ENCODE peak calls at places on chromosomes 16 and 17, in seven cellular contexts. J, S, K, O, P, I and N are unnamed samples.

GRCh38 chr17:28701987-28702751 is 9.5 kb downstream of the PROCA1 start:
- DNase-seq in J (no peak), S (no peak), K (no peak), O (no peak), P (no peak), I (no peak), N (no peak)

GRCh38 chr16:19021747-19022146 is 38.0 kb downstream of the TMC7 start:
- DNase-seq in J (no peak), S (no peak), K (no peak), O (no peak), P (no peak), I (no peak), N (no peak)

GRCh38 chr17:335691-336090 is 16.9 kb downstream of the RPH3AL start:
- DNase-seq in J (no peak), S (no peak), K (no peak), O (no peak), P (no peak), I (no peak), N (no peak)

GRCh38 chr17:42284020-42284369 is 4.3 kb upstream of the STAT5A start:
- DNase-seq in J (no peak), S (no peak), K (no peak), O (no peak), P (no peak), I (no peak), N (no peak)

GRCh38 chr17:55524440-55525220 is 13.4 kb upstream of the SMIM36 start:
- DNase-seq in J (no peak), S (no peak), K (no peak), O (no peak), P (no peak), I (no peak), N (no peak)

GRCh38 chr17:27783440-27783839 is 16.9 kb downstream of the NOS2 start:
- DNase-seq in J (no peak), S (no peak), K (no peak), O (no peak), P (no peak), I (no peak), N (no peak)

GRCh38 chr16:66695474-66695934 is 1.0 kb downstream of the CMTM4 start:
- DNase-seq in J (no peak), S (no peak), K (no peak), O (no peak), P (no peak), I (no peak), N (no peak)

GRCh38 chr17:51860934-51861561 is 297.5 kb downstream of the CA10 start:
- DNase-seq in J (no peak), S (no peak), K (no peak), O (no peak), P (no peak), I (no peak), N (peak; percentile 55)

GRCh38 chr17:28743243-28744103 is at the start of gene TRAF4:
- DNase-seq in J (peak; percentile 96), S (peak; percentile 86), K (peak; percentile 93), O (peak; percentile 87), P (peak; percentile 68), I (no peak), N (peak; percentile 94)

GRCh38 chr17:31499771-31500554 is 108.5 kb downstream of the RAB11FIP4 start:
- DNase-seq in J (peak; percentile 30), S (peak; percentile 45), K (peak; percentile 42), O (no peak), P (no peak), I (no peak), N (no peak)

GRCh38 chr17:48544356-48545021 is 420 bp downstream of the HOXB2 start:
- DNase-seq in J (peak; percentile 72), S (no peak), K (peak; percentile 71), O (no peak), P (peak; percentile 17), I (no peak), N (peak; percentile 34)

GRCh38 chr16:515963-516226 is 11.6 kb upstream of the CAPN15 start:
- DNase-seq in J (no peak), S (no peak), K (no peak), O (no peak), P (no peak), I (no peak), N (no peak)

GRCh38 chr16:81469710-81470481 is 25.3 kb downstream of the CMIP start:
- DNase-seq in J (no peak), S (no peak), K (no peak), O (no peak), P (peak; percentile 15), I (no peak), N (no peak)

GRCh38 chr17:15470536-15470935 is 3.1 kb upstream of the CDRT4 start:
- DNase-seq in J (no peak), S (no peak), K (no peak), O (no peak), P (no peak), I (no peak), N (no peak)

GRCh38 chr17:29196784-29197515 is 16.8 kb upstream of the MYO18A start:
- DNase-seq in J (no peak), S (no peak), K (no peak), O (no peak), P (no peak), I (no peak), N (no peak)

GRCh38 chr17:82463881-82464566 is 5.5 kb downstream of the NARF start:
- DNase-seq in J (no peak), S (no peak), K (no peak), O (no peak), P (no peak), I (no peak), N (no peak)

GRCh38 chr17:76353004-76353598 is 615 bp downstream of the PRPSAP1 start:
- DNase-seq in J (peak; percentile 29), S (peak; percentile 11), K (peak; percentile 23), O (no peak), P (peak; percentile 6), I (no peak), N (peak; percentile 77)

GRCh38 chr16:80656731-80657150 is 115.9 kb downstream of the DYNLRB2 start:
- DNase-seq in J (no peak), S (no peak), K (no peak), O (no peak), P (no peak), I (no peak), N (peak; percentile 6)

GRCh38 chr16:89687092-89687940 is 827 bp downstream of the CDK10 start:
- DNase-seq in J (peak; percentile 67), S (no peak), K (peak; percentile 99), O (no peak), P (no peak), I (no peak), N (peak; percentile 84)

GRCh38 chr17:74986206-74986576 is 1.2 kb upstream of the CDR2L start:
- DNase-seq in J (no peak), S (no peak), K (no peak), O (no peak), P (no peak), I (no peak), N (no peak)

GRCh38 chr17:8680850-8681174 is 50.3 kb upstream of the MYH10 start:
- DNase-seq in J (no peak), S (no peak), K (no peak), O (no peak), P (no peak), I (no peak), N (no peak)

GRCh38 chr17:81309859-81310839 is 15.0 kb upstream of the SLC38A10 start:
- DNase-seq in J (no peak), S (no peak), K (no peak), O (no peak), P (no peak), I (no peak), N (no peak)

GRCh38 chr17:57956311-57957119 is 1.3 kb upstream of the CUEDC1 start:
- DNase-seq in J (no peak), S (peak; percentile 18), K (no peak), O (peak; percentile 32), P (no peak), I (no peak), N (no peak)

GRCh38 chr17:8287651-8288335 is 677 bp upstream of the RANGRF start:
- DNase-seq in J (no peak), S (no peak), K (no peak), O (no peak), P (no peak), I (no peak), N (no peak)

GRCh38 chr17:82528484-82529265 is 9.1 kb downstream of the FOXK2 start:
- DNase-seq in J (peak; percentile 66), S (no peak), K (peak; percentile 82), O (no peak), P (no peak), I (no peak), N (peak; percentile 62)

GRCh38 chr17:77356109-77356689 is 215.4 kb downstream of the SEC14L1 start:
- DNase-seq in J (peak; percentile 50), S (no peak), K (peak; percentile 41), O (no peak), P (no peak), I (no peak), N (no peak)

GRCh38 chr17:50049636-50050035 is 6.3 kb upstream of the ITGA3 start:
- DNase-seq in J (peak; percentile 50), S (no peak), K (peak; percentile 74), O (no peak), P (no peak), I (no peak), N (no peak)

GRCh38 chr16:24302636-24303035 is 46.5 kb downstream of the CACNG3 start:
- DNase-seq in J (no peak), S (no peak), K (no peak), O (no peak), P (no peak), I (no peak), N (no peak)

GRCh38 chr16:15690296-15690695 is 40.3 kb downstream of the NDE1 start:
- DNase-seq in J (peak; percentile 88), S (no peak), K (no peak), O (no peak), P (no peak), I (no peak), N (no peak)

GRCh38 chr17:1160591-1161041 is 19.2 kb downstream of the ABR start:
- DNase-seq in J (no peak), S (no peak), K (no peak), O (no peak), P (no peak), I (no peak), N (no peak)

GRCh38 chr17:6191405-6192095 is 121.4 kb downstream of the WSCD1 start:
- DNase-seq in J (no peak), S (no peak), K (no peak), O (no peak), P (no peak), I (no peak), N (no peak)

GRCh38 chr17:64264891-64265290 is 1.8 kb upstream of the TEX2 start:
- DNase-seq in J (no peak), S (no peak), K (no peak), O (no peak), P (no peak), I (no peak), N (no peak)

GRCh38 chr16:79874391-79874790 is 273.9 kb upstream of the MAF start:
- DNase-seq in J (no peak), S (no peak), K (peak; percentile 82), O (no peak), P (no peak), I (no peak), N (no peak)

GRCh38 chr16:49274936-49275730 is 6.5 kb downstream of the CBLN1 start:
- DNase-seq in J (no peak), S (no peak), K (no peak), O (no peak), P (no peak), I (no peak), N (peak; percentile 72)